ENCODE peak calls at places on chromosomes 13 and 19, in four cellular contexts. One of them, this sample, is unnamed.

GRCh38 chr19:16361254-16361653 is 36.6 kb downstream of the KLF2 start:
- DNase-seq in fibroblast of the conjunctiva: no peak
- DNase-seq in stimulated activated CD8-positive, alpha-beta memory T cell treated with anti-CD3 and anti-CD28 coated beads, Interleukin-7, amount 100 ng/mL, for 24 hours: no peak
- DNase-seq in NCI-H748 treated with DMSO at 0.1 percent for 48 hours: no peak
- DNase-seq in this sample: no peak

GRCh38 chr19:3324405-3324856 is 42.0 kb upstream of the NFIC start:
- DNase-seq in NCI-H748 treated with DMSO at 0.1 percent for 48 hours: no peak
- DNase-seq in fibroblast of the conjunctiva: no peak
- DNase-seq in stimulated activated CD8-positive, alpha-beta memory T cell treated with anti-CD3 and anti-CD28 coated beads, Interleukin-7, amount 100 ng/mL, for 24 hours: peak
- DNase-seq in this sample: peak

GRCh38 chr19:12453495-12453894 is 12.7 kb upstream of the ZNF443 start:
- DNase-seq in fibroblast of the conjunctiva: no peak
- DNase-seq in stimulated activated CD8-positive, alpha-beta memory T cell treated with anti-CD3 and anti-CD28 coated beads, Interleukin-7, amount 100 ng/mL, for 24 hours: no peak
- DNase-seq in NCI-H748 treated with DMSO at 0.1 percent for 48 hours: peak
- DNase-seq in this sample: no peak

GRCh38 chr13:96090240-96091101 is 564 bp downstream of the HS6ST3 start:
- DNase-seq in fibroblast of the conjunctiva: no peak
- DNase-seq in stimulated activated CD8-positive, alpha-beta memory T cell treated with anti-CD3 and anti-CD28 coated beads, Interleukin-7, amount 100 ng/mL, for 24 hours: no peak
- DNase-seq in NCI-H748 treated with DMSO at 0.1 percent for 48 hours: peak
- DNase-seq in this sample: no peak

GRCh38 chr19:15320118-15320517 is 12.2 kb downstream of the BRD4 start:
- DNase-seq in stimulated activated CD8-positive, alpha-beta memory T cell treated with anti-CD3 and anti-CD28 coated beads, Interleukin-7, amount 100 ng/mL, for 24 hours: no peak
- DNase-seq in fibroblast of the conjunctiva: no peak
- DNase-seq in NCI-H748 treated with DMSO at 0.1 percent for 48 hours: no peak
- DNase-seq in this sample: no peak

GRCh38 chr19:2362970-2363300 is 2.9 kb downstream of the TMPRSS9 start:
- DNase-seq in stimulated activated CD8-positive, alpha-beta memory T cell treated with anti-CD3 and anti-CD28 coated beads, Interleukin-7, amount 100 ng/mL, for 24 hours: no peak
- DNase-seq in NCI-H748 treated with DMSO at 0.1 percent for 48 hours: no peak
- DNase-seq in fibroblast of the conjunctiva: no peak
- DNase-seq in this sample: no peak

GRCh38 chr19:3610745-3611717 is 4.4 kb upstream of the TBXA2R start:
- DNase-seq in stimulated activated CD8-positive, alpha-beta memory T cell treated with anti-CD3 and anti-CD28 coated beads, Interleukin-7, amount 100 ng/mL, for 24 hours: no peak
- DNase-seq in fibroblast of the conjunctiva: no peak
- DNase-seq in NCI-H748 treated with DMSO at 0.1 percent for 48 hours: no peak
- DNase-seq in this sample: no peak

GRCh38 chr13:67146523-67147130 is 83.5 kb downstream of the PCDH9 start:
- DNase-seq in stimulated activated CD8-positive, alpha-beta memory T cell treated with anti-CD3 and anti-CD28 coated beads, Interleukin-7, amount 100 ng/mL, for 24 hours: no peak
- DNase-seq in NCI-H748 treated with DMSO at 0.1 percent for 48 hours: no peak
- DNase-seq in fibroblast of the conjunctiva: no peak
- DNase-seq in this sample: no peak

GRCh38 chr13:39051157-39051556 is 12.9 kb downstream of the NHLRC3 start:
- DNase-seq in stimulated activated CD8-positive, alpha-beta memory T cell treated with anti-CD3 and anti-CD28 coated beads, Interleukin-7, amount 100 ng/mL, for 24 hours: no peak
- DNase-seq in fibroblast of the conjunctiva: peak
- DNase-seq in NCI-H748 treated with DMSO at 0.1 percent for 48 hours: peak
- DNase-seq in this sample: no peak

GRCh38 chr19:1073063-1073955 is 6.3 kb downstream of the ARHGAP45 start:
- DNase-seq in fibroblast of the conjunctiva: no peak
- DNase-seq in stimulated activated CD8-positive, alpha-beta memory T cell treated with anti-CD3 and anti-CD28 coated beads, Interleukin-7, amount 100 ng/mL, for 24 hours: no peak
- DNase-seq in NCI-H748 treated with DMSO at 0.1 percent for 48 hours: no peak
- DNase-seq in this sample: no peak